ENCODE peak calls at places on chromosomes 11 and 22, in four cellular contexts. E is H1, M is endothelial cell of umbilical vein, Y is lower leg skin. L is an unnamed sample.

GRCh38 chr22:19289475-19290161 is 1.9 kb downstream of the CLTCL1 start:
- DNase-seq in E (no peak), M (no peak), Y (no peak), L (no peak)

GRCh38 chr11:58286249-58286648 is 18.2 kb upstream of the OR10W1 start:
- DNase-seq in E (no peak), M (peak; percentile 53), Y (no peak), L (no peak)

GRCh38 chr11:122998727-122999370 is 17.2 kb upstream of the BSX start:
- DNase-seq in E (peak; percentile 33), M (no peak), Y (no peak), L (no peak)

GRCh38 chr11:91926967-91927366 is 297.7 kb upstream of the FAT3 start:
- DNase-seq in E (no peak), M (peak; percentile 6), Y (no peak), L (no peak)

GRCh38 chr11:36427079-36427478 is 83.0 kb downstream of the TRAF6 start:
- DNase-seq in E (no peak), M (no peak), Y (no peak), L (no peak)

GRCh38 chr11:134244593-134244992 is 8.6 kb downstream of the THYN1 start:
- DNase-seq in E (no peak), M (peak; percentile 36), Y (no peak), L (no peak)

GRCh38 chr22:38572065-38572464 is 2.1 kb upstream of the DMC1 start:
- DNase-seq in E (peak; percentile 41), M (peak; percentile 63), Y (peak; percentile 25), L (no peak)

GRCh38 chr22:29102300-29102699 is 29.5 kb downstream of the KREMEN1 start:
- DNase-seq in E (no peak), M (no peak), Y (no peak), L (no peak)

GRCh38 chr22:35376728-35377472 is 4.0 kb upstream of the HMOX1 start:
- DNase-seq in E (peak; percentile 87), M (peak; percentile 99), Y (peak; percentile 95), L (peak; percentile 90)

GRCh38 chr11:122784325-122785155 is 53.8 kb upstream of the CRTAM start:
- DNase-seq in E (no peak), M (peak; percentile 73), Y (peak; percentile 63), L (peak; percentile 49)

GRCh38 chr11:122339661-122340060 is 223.6 kb upstream of the BLID start:
- DNase-seq in E (no peak), M (no peak), Y (no peak), L (no peak)

GRCh38 chr11:298406-299065 is 790 bp downstream of the IFITM5 start:
- DNase-seq in E (no peak), M (no peak), Y (no peak), L (no peak)

GRCh38 chr22:50672471-50673230 is at the start of gene SHANK3:
- DNase-seq in E (no peak), M (peak; percentile 92), Y (no peak), L (no peak)

GRCh38 chr11:118608268-118609214 is 1.1 kb downstream of the PHLDB1 start:
- DNase-seq in E (peak; percentile 75), M (peak; percentile 65), Y (no peak), L (no peak)

GRCh38 chr22:50060441-50061140 is 2.5 kb upstream of the TTLL8 start:
- DNase-seq in E (no peak), M (no peak), Y (no peak), L (no peak)

GRCh38 chr11:110159491-110159890 is 66.3 kb downstream of the ZC3H12C start:
- DNase-seq in E (no peak), M (no peak), Y (no peak), L (no peak)

GRCh38 chr11:32309541-32310217 is 125.7 kb downstream of the WT1 start:
- DNase-seq in E (no peak), M (no peak), Y (no peak), L (no peak)

GRCh38 chr11:62974848-62975522 is 9.8 kb downstream of the SLC22A6 start:
- DNase-seq in E (peak; percentile 67), M (peak; percentile 15), Y (no peak), L (no peak)

GRCh38 chr22:35839811-35840739 is 122.4 kb downstream of the APOL5 start:
- DNase-seq in E (peak; percentile 71), M (peak; percentile 96), Y (peak; percentile 82), L (peak; percentile 68)

GRCh38 chr11:110947100-110947499 is 234.9 kb upstream of the ARHGAP20 start:
- DNase-seq in E (no peak), M (no peak), Y (no peak), L (no peak)

GRCh38 chr11:612201-612960 is 3.4 kb downstream of the IRF7 start:
- DNase-seq in E (no peak), M (no peak), Y (no peak), L (no peak)

GRCh38 chr11:21640491-21640890 is 552.4 kb upstream of the ANO5 start:
- DNase-seq in E (no peak), M (no peak), Y (no peak), L (no peak)

GRCh38 chr11:39668640-39669039 is 1790.8 kb downstream of the LRRC4C start:
- DNase-seq in E (no peak), M (no peak), Y (no peak), L (no peak)

GRCh38 chr11:9575531-9576240 is 2.2 kb downstream of the WEE1 start:
- DNase-seq in E (no peak), M (no peak), Y (no peak), L (no peak)

GRCh38 chr22:48758021-48758561 is 1069.6 kb downstream of the BRD1 start:
- DNase-seq in E (no peak), M (no peak), Y (no peak), L (peak; percentile 17)

GRCh38 chr11:70326365-70326803 is 55.9 kb downstream of the PPFIA1 start:
- DNase-seq in E (no peak), M (no peak), Y (peak; percentile 64), L (no peak)

GRCh38 chr22:50303848-50304527 is 3.5 kb downstream of the PLXNB2 start:
- DNase-seq in E (peak; percentile 73), M (no peak), Y (peak; percentile 45), L (no peak)

GRCh38 chr11:833114-833791 is 501 bp downstream of the CD151 start:
- DNase-seq in E (peak; percentile 77), M (peak; percentile 63), Y (no peak), L (no peak)

GRCh38 chr11:121494355-121495099 is 41.8 kb upstream of the SORL1-AS1 start:
- DNase-seq in E (no peak), M (no peak), Y (no peak), L (no peak)

GRCh38 chr11:34757026-34757451 is 136.1 kb downstream of the EHF start:
- DNase-seq in E (no peak), M (no peak), Y (no peak), L (no peak)

GRCh38 chr11:30245621-30246020 is 14.8 kb downstream of the FSHB start:
- DNase-seq in E (no peak), M (no peak), Y (no peak), L (no peak)

GRCh38 chr22:38868286-38868721 is 3.7 kb downstream of the CBX6 start:
- DNase-seq in E (no peak), M (no peak), Y (no peak), L (no peak)

GRCh38 chr11:119000906-119001305 is 3.0 kb downstream of the CENATAC start:
- DNase-seq in E (no peak), M (no peak), Y (no peak), L (no peak)

GRCh38 chr11:34565417-34566208 is 52.0 kb upstream of the ELF5 start:
- DNase-seq in E (no peak), M (peak; percentile 1), Y (no peak), L (no peak)

GRCh38 chr22:33036881-33037280 is 21.3 kb downstream of the SYN3 start:
- DNase-seq in E (no peak), M (no peak), Y (no peak), L (no peak)

GRCh38 chr11:125623064-125623463 is 1.9 kb upstream of the CHEK1 start:
- DNase-seq in E (no peak), M (no peak), Y (no peak), L (no peak)
- TF ChIP-seq POLR2A in E (no peak), M (no peak), Y (no peak), L (no peak)

GRCh38 chr11:104333977-104334376 is 170.0 kb upstream of the PDGFD start:
- DNase-seq in E (peak; percentile 53), M (peak; percentile 3), Y (no peak), L (no peak)
- TF ChIP-seq CTCF in E (peak; percentile 46), M (peak; percentile 29), Y (no peak), L (no peak)

DNA sequence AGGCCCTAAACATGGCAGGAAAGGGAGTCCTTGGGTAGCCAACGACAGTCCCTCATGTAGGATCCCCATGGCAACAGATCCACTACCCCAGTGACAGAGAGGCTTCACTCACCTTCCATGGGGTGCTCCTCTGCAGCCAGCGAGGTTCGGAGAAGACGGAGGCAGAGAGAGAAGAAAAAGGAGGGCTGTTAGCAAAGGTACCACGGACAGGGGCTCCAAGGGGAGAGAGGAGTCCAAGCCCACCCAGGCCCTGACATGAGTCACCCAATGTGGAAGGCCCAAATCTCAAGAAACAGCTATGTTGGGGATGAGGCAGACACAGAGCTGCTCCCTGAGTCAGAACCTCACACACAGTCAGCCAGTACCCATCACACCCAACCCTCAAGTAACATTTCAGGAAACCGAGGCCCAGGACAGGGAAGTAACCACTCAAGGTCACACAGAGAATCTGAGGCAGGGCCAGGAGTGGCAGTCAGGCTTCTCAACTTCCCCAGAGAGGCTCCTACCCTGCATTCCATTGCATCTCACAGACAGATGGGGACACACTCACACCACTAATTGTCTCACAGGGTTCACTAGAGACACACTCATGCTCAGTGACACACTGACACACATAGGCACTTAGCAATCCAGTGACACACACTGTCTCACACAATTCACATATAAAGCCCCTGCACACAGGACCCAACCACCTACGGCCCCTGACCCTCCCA is 25.2 kb downstream of the NRXN2 start:
- DNase-seq in E (no peak), M (no peak), Y (no peak), L (no peak)
- TF ChIP-seq POLR2A in E (no peak), M (no peak), Y (no peak), L (no peak)

DNA sequence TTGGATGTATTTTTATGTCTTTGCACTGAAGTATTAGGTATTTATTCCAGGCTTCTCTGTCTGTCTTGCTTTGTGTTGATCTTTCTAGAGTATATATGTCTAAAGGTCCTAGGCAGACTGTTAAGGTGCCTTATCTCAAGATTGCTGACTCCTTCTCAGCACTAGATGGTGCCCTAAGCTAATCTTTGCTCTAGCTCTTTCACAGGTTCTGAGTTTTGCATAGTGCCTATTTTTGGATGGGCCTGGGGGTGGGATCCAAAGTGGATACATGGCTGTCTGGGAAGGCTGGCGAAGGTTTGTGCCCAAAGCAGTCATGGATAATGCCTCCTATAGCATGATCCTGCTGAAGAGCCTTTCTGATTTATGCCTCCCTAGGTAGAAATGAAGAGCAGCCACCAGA is 154.9 kb downstream of the TRPC6 start:
- DNase-seq in E (no peak), M (no peak), Y (no peak), L (no peak)
- TF ChIP-seq CTCF in E (peak; percentile 68), M (no peak), Y (no peak), L (no peak)

GRCh38 chr11:27471067-27471587 is 1.5 kb downstream of the LGR4 start:
- DNase-seq in E (no peak), M (no peak), Y (no peak), L (no peak)
- TF ChIP-seq POLR2A in E (no peak), M (no peak), Y (no peak), L (no peak)

L was measured in breast epithelium.